ENCODE peak calls at places on chromosomes 1 and 21, in six cellular contexts. C is astrocyte of the spinal cord; L is nucleus accumbens; Q is GM10248; I is T1000; V is activated CD8-positive, alpha-beta memory T cell treated with anti-CD3 and anti-CD28 coated beads, Interleukin-2, amount 10 ng/mL, durations not matched to agents 7 days and 5 days. M is an unnamed sample.

GRCh38 chr1:119637719-119638118 is 10.3 kb downstream of the ZNF697 start:
- DNase-seq in I (no peak), C (no peak), Q (no peak), L (no peak), V (no peak), M (no peak)

GRCh38 chr1:47995306-47996050 is 1.7 kb downstream of the TRABD2B start:
- DNase-seq in L (no peak), Q (no peak), I (no peak), C (no peak), V (no peak), M (no peak)

GRCh38 chr1:1907098-1907736 is 7.8 kb upstream of the CALML6 start:
- DNase-seq in Q (peak), C (no peak), I (no peak), L (no peak), V (peak), M (no peak)

GRCh38 chr1:205576805-205577761 is 54.7 kb downstream of the ELK4 start:
- DNase-seq in V (peak), L (no peak), Q (no peak), C (no peak), I (no peak), M (no peak)

GRCh38 chr1:199410462-199410861 is 617.0 kb upstream of the NR5A2 start:
- DNase-seq in L (no peak), C (no peak), I (no peak), V (no peak), Q (no peak), M (no peak)

GRCh38 chr1:227730630-227731151 is 4.4 kb downstream of the JMJD4 start:
- DNase-seq in I (no peak), Q (no peak), V (no peak), L (no peak), C (no peak), M (no peak)

GRCh38 chr1:23177438-23178380 is 9.1 kb upstream of the LUZP1 start:
- DNase-seq in L (peak), V (peak), C (peak), Q (peak), I (peak), M (no peak)

GRCh38 chr1:209172286-209172685 is 411.2 kb upstream of the CAMK1G start:
- DNase-seq in I (peak), C (peak), Q (no peak), V (no peak), L (no peak), M (no peak)

GRCh38 chr21:38282921-38283320 is 26.1 kb downstream of the KCNJ15 start:
- DNase-seq in C (no peak), V (no peak), L (no peak), Q (no peak), I (no peak), M (no peak)

GRCh38 chr1:60620107-60620506 is 462.3 kb upstream of the NFIA start:
- DNase-seq in L (no peak), C (peak), Q (no peak), I (no peak), V (no peak), M (no peak)

GRCh38 chr1:41734201-41734915 is 184.4 kb downstream of the HIVEP3 start:
- DNase-seq in L (no peak), C (no peak), V (no peak), Q (no peak), I (no peak), M (no peak)

GRCh38 chr1:29698626-29699025 is 462.3 kb downstream of the PTPRU start:
- DNase-seq in I (no peak), C (no peak), Q (no peak), V (no peak), L (no peak), M (no peak)

GRCh38 chr1:18629659-18630510 is 761 bp upstream of the PAX7 start:
- DNase-seq in L (no peak), V (no peak), C (no peak), Q (no peak), I (no peak), M (no peak)

GRCh38 chr1:108816049-108816882 is 40.6 kb downstream of the AKNAD1 start:
- DNase-seq in V (no peak), Q (no peak), C (peak), I (peak), L (peak), M (peak)

GRCh38 chr1:33339413-33339812 is 18.5 kb upstream of the A3GALT2 start:
- DNase-seq in C (no peak), I (no peak), V (no peak), L (no peak), Q (no peak), M (no peak)

GRCh38 chr1:155598842-155599331 is 11.1 kb upstream of the MSTO1 start:
- DNase-seq in V (no peak), I (no peak), L (peak), Q (no peak), C (peak), M (peak)

GRCh38 chr1:203906932-203907331 is 45.5 kb downstream of the SNRPE start:
- DNase-seq in L (no peak), V (no peak), C (peak), I (peak), Q (no peak), M (peak)

GRCh38 chr1:173536254-173536653 is 59.1 kb downstream of the PRDX6 start:
- DNase-seq in I (no peak), Q (no peak), L (no peak), V (no peak), C (no peak), M (no peak)

GRCh38 chr1:41520951-41521742 is 36.7 kb upstream of the EDN2 start:
- DNase-seq in V (no peak), Q (no peak), I (no peak), L (no peak), C (no peak), M (no peak)

GRCh38 chr1:70387507-70387906 is 23.6 kb upstream of the CTH start:
- DNase-seq in I (no peak), C (no peak), Q (no peak), V (no peak), L (no peak), M (no peak)

GRCh38 chr1:239228451-239228850 is 157.9 kb upstream of the CHRM3 start:
- DNase-seq in C (no peak), L (no peak), V (no peak), I (no peak), Q (no peak), M (no peak)

GRCh38 chr1:229238674-229239415 is 32.1 kb upstream of the RAB4A start:
- DNase-seq in Q (no peak), V (no peak), I (no peak), C (no peak), L (peak), M (no peak)

GRCh38 chr1:12276225-12276624 is 46.4 kb downstream of the VPS13D start:
- DNase-seq in V (no peak), Q (no peak), L (no peak), C (peak), I (no peak), M (no peak)

GRCh38 chr1:109718495-109718894 is 6.4 kb downstream of the GSTM5 start:
- DNase-seq in V (no peak), I (no peak), Q (no peak), C (no peak), L (no peak), M (no peak)

GRCh38 chr1:53111693-53112092 is 30.7 kb downstream of the SLC1A7 start:
- DNase-seq in C (no peak), I (no peak), L (no peak), V (no peak), Q (no peak), M (no peak)

GRCh38 chr1:54882483-54882882 is 4.5 kb downstream of the DHCR24 start:
- DNase-seq in L (no peak), V (no peak), C (no peak), Q (no peak), I (no peak), M (no peak)

GRCh38 chr1:201307239-201307638 is 23.9 kb downstream of the PKP1 start:
- DNase-seq in Q (no peak), L (no peak), I (peak), V (no peak), C (no peak), M (no peak)